ENCODE peak calls at places on chromosomes 3 and 15, in nine cellular contexts. S is astrocyte of the spinal cord; W is psoas muscle; C is upper lobe of right lung; Y is AG09309; G is CD4-positive, alpha-beta T cell; N is choroid plexus epithelial cell; P is pancreas; B is OCI-LY7. F is an unnamed sample.
A peak's percentile ranks its signal among the peaks of the same experiment; 100 is the strongest.

GRCh38 chr15:76328962-76329361 is 7.6 kb upstream of the ISL2 start:
- DNase-seq in S (no peak), W (no peak), C (no peak), Y (no peak), G (no peak), N (no peak), P (no peak), B (no peak), F (no peak)

GRCh38 chr15:51837784-51838183 is 8.3 kb downstream of the TMOD3 start:
- DNase-seq in S (peak; percentile 43), W (no peak), C (no peak), Y (no peak), G (no peak), N (peak; percentile 80), P (no peak), B (peak; percentile 59), F (no peak)

GRCh38 chr3:154469585-154469984 is 39.6 kb upstream of the GPR149 start:
- DNase-seq in S (no peak), W (no peak), C (no peak), Y (no peak), G (no peak), N (no peak), P (no peak), B (no peak), F (no peak)

GRCh38 chr15:32659340-32659831 is 17.9 kb downstream of the SCG5 start:
- DNase-seq in S (peak; percentile 87), W (peak; percentile 20), C (no peak), Y (peak; percentile 65), G (no peak), N (peak; percentile 57), P (no peak), B (no peak), F (no peak)

GRCh38 chr3:120567370-120568197 is 28.6 kb upstream of the NDUFB4 start:
- DNase-seq in S (peak; percentile 69), W (no peak), C (no peak), Y (no peak), G (no peak), N (peak; percentile 73), P (no peak), B (peak; percentile 48), F (no peak)

GRCh38 chr3:59754456-59754855 is 704.6 kb upstream of the CFAP20DC start:
- DNase-seq in S (no peak), W (no peak), C (no peak), Y (no peak), G (no peak), N (no peak), P (no peak), B (no peak), F (no peak)

GRCh38 chr3:71504250-71505036 is 79.1 kb downstream of the FOXP1 start:
- DNase-seq in S (peak; percentile 96), W (no peak), C (no peak), Y (peak; percentile 74), G (no peak), N (peak; percentile 90), P (no peak), B (no peak), F (no peak)

GRCh38 chr3:48270306-48270705 is 29.4 kb downstream of the ZNF589 start:
- DNase-seq in S (no peak), W (no peak), C (no peak), Y (no peak), G (no peak), N (no peak), P (no peak), B (no peak), F (no peak)

GRCh38 chr3:128416578-128417150 is 50.0 kb downstream of the DNAJB8 start:
- DNase-seq in S (peak; percentile 93), W (no peak), C (no peak), Y (peak; percentile 52), G (no peak), N (peak; percentile 92), P (no peak), B (no peak), F (no peak)

GRCh38 chr3:3636815-3637214 is 162.4 kb upstream of the LRRN1 start:
- DNase-seq in S (no peak), W (no peak), C (no peak), Y (no peak), G (no peak), N (no peak), P (no peak), B (no peak), F (no peak)

GRCh38 chr15:45521596-45522167 is 873 bp downstream of the SLC30A4 start:
- DNase-seq in S (peak; percentile 22), W (no peak), C (no peak), Y (no peak), G (no peak), N (peak; percentile 13), P (no peak), B (peak; percentile 25), F (no peak)

GRCh38 chr3:9994086-9994844 is 7.6 kb upstream of the EMC3 start:
- DNase-seq in S (peak; percentile 50), W (no peak), C (no peak), Y (no peak), G (no peak), N (peak; percentile 79), P (peak; percentile 5), B (no peak), F (no peak)

GRCh38 chr3:15307580-15307979 is 24.8 kb downstream of the SH3BP5 start:
- DNase-seq in S (no peak), W (no peak), C (no peak), Y (no peak), G (no peak), N (no peak), P (no peak), B (no peak), F (no peak)

GRCh38 chr3:15359677-15360397 is 27.5 kb upstream of the SH3BP5 start:
- DNase-seq in S (peak; percentile 24), W (no peak), C (no peak), Y (no peak), G (no peak), N (peak; percentile 26), P (no peak), B (no peak), F (no peak)

GRCh38 chr3:44890852-44891251 is 16.4 kb downstream of the TGM4 start:
- DNase-seq in S (no peak), W (no peak), C (no peak), Y (no peak), G (no peak), N (no peak), P (no peak), B (no peak), F (no peak)

GRCh38 chr3:53045107-53045783 is 628 bp downstream of the SFMBT1 start:
- DNase-seq in S (peak; percentile 18), W (peak; percentile 67), C (peak; percentile 83), Y (no peak), G (peak; percentile 61), N (peak; percentile 36), P (peak; percentile 86), B (peak; percentile 76), F (peak; percentile 66)

DNA sequence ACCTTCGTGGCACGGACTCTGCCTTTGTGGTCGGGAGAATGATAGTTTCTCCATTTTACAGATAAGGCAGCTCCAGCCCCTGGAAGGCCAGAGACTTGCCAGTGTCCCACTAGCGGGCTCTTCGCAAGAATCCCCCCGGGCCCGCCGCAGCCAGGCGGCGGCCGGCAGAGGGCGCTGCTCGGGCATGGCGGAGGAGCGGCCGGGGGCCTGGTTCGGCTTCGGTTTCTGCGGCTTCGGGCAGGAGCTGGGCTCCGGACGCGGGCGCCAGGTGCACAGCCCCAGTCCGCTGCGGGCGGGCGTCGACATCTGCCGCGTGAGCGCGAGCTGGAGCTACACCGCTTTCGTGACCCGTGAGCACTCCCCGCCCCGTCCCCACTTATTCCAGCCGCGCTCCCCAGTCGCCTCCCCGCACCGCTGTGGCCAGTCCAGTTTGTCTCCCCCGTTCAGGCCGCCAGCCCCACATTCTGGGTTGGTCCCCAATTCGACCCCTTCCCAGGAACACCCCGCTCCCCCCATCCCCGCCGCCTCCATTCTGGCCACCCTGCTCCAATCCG is 1.9 kb downstream of the RCCD1 start:
- DNase-seq in S (peak; percentile 75), W (peak; percentile 81), C (peak; percentile 89), Y (no peak), G (peak; percentile 50), N (peak; percentile 76), P (peak; percentile 94), B (peak; percentile 70), F (peak; percentile 80)
- TF ChIP-seq CTCF in S (peak; percentile 85), W (peak; percentile 93), C (peak; percentile 95), Y (peak; percentile 67), G (peak; percentile 79), N (peak; percentile 69), P (peak; percentile 90), B (peak; percentile 94), F (peak; percentile 96)

DNA sequence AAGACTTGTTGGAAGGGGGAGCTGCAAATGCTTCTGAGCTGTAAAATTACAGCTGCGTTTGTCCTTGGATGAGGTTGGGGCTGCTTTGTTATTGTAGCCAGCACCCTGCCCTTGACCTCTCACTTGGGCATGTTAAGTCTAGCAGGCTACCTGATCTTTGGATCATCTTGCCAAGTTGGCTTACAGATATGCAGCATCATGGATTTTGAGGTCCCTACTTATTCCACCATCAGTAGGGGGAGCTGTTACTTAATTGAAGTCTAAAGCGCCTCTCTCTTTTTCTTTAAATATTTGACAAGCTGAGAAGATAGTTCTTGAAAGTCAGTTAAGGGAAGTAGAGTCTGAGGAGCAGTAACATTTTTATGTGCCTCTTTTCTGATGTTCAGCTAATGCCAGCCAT is 793.0 kb downstream of the MCTP2 start:
- DNase-seq in S (peak; percentile 50), W (no peak), C (no peak), Y (no peak), G (no peak), N (peak; percentile 78), P (no peak), B (peak; percentile 19), F (no peak)
- TF ChIP-seq CTCF in S (peak; percentile 53), W (peak; percentile 24), C (peak; percentile 41), Y (peak; percentile 51), G (no peak), N (peak; percentile 67), P (no peak), B (peak; percentile 71), F (peak; percentile 52)

GRCh38 chr15:78077860-78078187 is 313 bp upstream of the TBC1D2B start:
- DNase-seq in S (no peak), W (no peak), C (no peak), Y (no peak), G (no peak), N (peak; percentile 45), P (no peak), B (no peak), F (no peak)

GRCh38 chr15:78076231-78077052 is 1.1 kb downstream of the TBC1D2B start:
- DNase-seq in S (no peak), W (no peak), C (no peak), Y (no peak), G (no peak), N (peak; percentile 41), P (no peak), B (no peak), F (no peak)

GRCh38 chr15:78075490-78076230 is 1.9 kb downstream of the TBC1D2B start:
- DNase-seq in S (peak; percentile 93), W (no peak), C (no peak), Y (no peak), G (no peak), N (peak; percentile 96), P (no peak), B (no peak), F (no peak)

GRCh38 chr15:78079296-78080087 is 2.0 kb upstream of the TBC1D2B start:
- DNase-seq in S (no peak), W (no peak), C (no peak), Y (no peak), G (no peak), N (no peak), P (no peak), B (no peak), F (no peak)

GRCh38 chr15:78077053-78077859 is at the start of gene TBC1D2B:
- DNase-seq in S (peak; percentile 42), W (peak; percentile 75), C (peak; percentile 89), Y (no peak), G (peak; percentile 61), N (peak; percentile 65), P (peak; percentile 88), B (peak; percentile 77), F (peak; percentile 72)
- TF ChIP-seq CTCF in S (no peak), W (no peak), C (no peak), Y (no peak), G (no peak), N (no peak), P (no peak), B (no peak), F (peak; percentile 6)

GRCh38 chr3:66748175-66748876 is 247.5 kb upstream of the LRIG1 start:
- DNase-seq in S (no peak), W (no peak), C (no peak), Y (no peak), G (no peak), N (no peak), P (no peak), B (no peak), F (no peak)
- TF ChIP-seq CTCF in S (no peak), W (no peak), C (no peak), Y (no peak), G (no peak), N (no peak), P (no peak), B (peak; percentile 40), F (no peak)